ENCODE peak calls at places on chromosomes 16 and 17, in six cellular contexts. B is astrocyte, K is neural progenitor cell, S is A549, L is OCI-LY7, T is PC-9. E is an unnamed sample.

GRCh38 chr16:12323007-12323699 is 346.6 kb downstream of the SNX29 start:
- DNase-seq in B (no peak), K (peak), S (no peak), L (peak), T (no peak), E (no peak)

GRCh38 chr17:75011788-75012319 is 616 bp upstream of the MRPL58 start:
- DNase-seq in B (peak), K (peak), S (no peak), L (no peak), T (no peak), E (no peak)

GRCh38 chr16:75108792-75109731 is 7.5 kb downstream of the LDHD start:
- DNase-seq in B (peak), K (no peak), S (peak), L (peak), T (peak), E (peak)

GRCh38 chr17:5553479-5553878 is 30.8 kb downstream of the NLRP1 start:
- DNase-seq in B (no peak), K (no peak), S (no peak), L (no peak), T (no peak), E (no peak)

GRCh38 chr17:63405741-63406261 is 40.3 kb downstream of the CYB561 start:
- DNase-seq in B (peak), K (peak), S (peak), L (peak), T (no peak), E (peak)

GRCh38 chr17:43356999-43357398 is 41.8 kb upstream of the ARL4D start:
- DNase-seq in B (peak), K (no peak), S (peak), L (no peak), T (peak), E (no peak)

GRCh38 chr17:75410141-75410540 is 4.7 kb upstream of the GRB2 start:
- DNase-seq in B (no peak), K (no peak), S (no peak), L (no peak), T (no peak), E (no peak)

GRCh38 chr17:63347475-63347874 is 98.6 kb downstream of the CYB561 start:
- DNase-seq in B (no peak), K (no peak), S (no peak), L (no peak), T (no peak), E (no peak)

GRCh38 chr16:75042423-75043174 is 43.8 kb downstream of the ZNRF1 start:
- DNase-seq in B (no peak), K (no peak), S (no peak), L (no peak), T (no peak), E (no peak)

GRCh38 chr17:4895121-4895520 is 4.2 kb upstream of the C17orf107 start:
- DNase-seq in B (no peak), K (no peak), S (no peak), L (no peak), T (no peak), E (no peak)

GRCh38 chr16:53055603-53056527 is 1.1 kb downstream of the CHD9 start:
- DNase-seq in B (peak), K (peak), S (peak), L (peak), T (peak), E (peak)

GRCh38 chr17:72661093-72661944 is 431.2 kb downstream of the SLC39A11 start:
- DNase-seq in B (peak), K (no peak), S (no peak), L (no peak), T (peak), E (no peak)

GRCh38 chr17:64491034-64491860 is 5.6 kb downstream of the POLG2 start:
- DNase-seq in B (no peak), K (peak), S (no peak), L (peak), T (peak), E (peak)

GRCh38 chr17:12979826-12980500 is 37.9 kb downstream of the ELAC2 start:
- DNase-seq in B (peak), K (no peak), S (no peak), L (no peak), T (no peak), E (no peak)

GRCh38 chr17:12985431-12986285 is 32.2 kb downstream of the ELAC2 start:
- DNase-seq in B (peak), K (no peak), S (no peak), L (no peak), T (no peak), E (peak)

GRCh38 chr17:12982224-12982623 is 35.6 kb downstream of the ELAC2 start:
- DNase-seq in B (no peak), K (no peak), S (no peak), L (peak), T (no peak), E (no peak)

GRCh38 chr17:12987120-12987519 is 30.7 kb downstream of the ELAC2 start:
- DNase-seq in B (no peak), K (peak), S (no peak), L (no peak), T (no peak), E (peak)

GRCh38 chr17:12983986-12984932 is 33.6 kb downstream of the ELAC2 start:
- DNase-seq in B (peak), K (no peak), S (no peak), L (no peak), T (no peak), E (peak)
- H3K4me3 ChIP-seq in B (no peak), K (no peak), S (no peak), L (no peak), T (no peak), E (peak)

GRCh38 chr16:15948532-15949209 is 745 bp upstream of the ABCC1 start:
- DNase-seq in B (no peak), K (no peak), S (no peak), L (peak), T (no peak), E (peak)

GRCh38 chr16:15947983-15948509 is 1.4 kb upstream of the ABCC1 start:
- DNase-seq in B (no peak), K (no peak), S (no peak), L (no peak), T (no peak), E (no peak)

GRCh38 chr16:15942901-15943690 is 6.3 kb upstream of the ABCC1 start:
- DNase-seq in B (no peak), K (no peak), S (no peak), L (peak), T (no peak), E (peak)

GRCh38 chr16:15949210-15950166 is at the start of gene ABCC1:
- DNase-seq in B (no peak), K (peak), S (peak), L (peak), T (peak), E (peak)

GRCh38 chr16:15946257-15947044 is 3.0 kb upstream of the ABCC1 start:
- DNase-seq in B (peak), K (no peak), S (peak), L (no peak), T (no peak), E (no peak)
- H3K4me2 ChIP-seq in B (peak), K (no peak), S (peak), L (no peak), T (peak), E (no peak)

GRCh38 chr17:81129289-81129688 is 36.0 kb upstream of the PVALEF start:
- DNase-seq in B (no peak), K (peak), S (no peak), L (no peak), T (no peak), E (no peak)

GRCh38 chr17:81128338-81128737 is 37.0 kb upstream of the PVALEF start:
- DNase-seq in B (no peak), K (no peak), S (no peak), L (no peak), T (no peak), E (no peak)

GRCh38 chr17:81128774-81129173 is 36.5 kb upstream of the PVALEF start:
- DNase-seq in B (no peak), K (no peak), S (no peak), L (no peak), T (no peak), E (no peak)

GRCh38 chr17:81130385-81131288 is 34.7 kb upstream of the PVALEF start:
- DNase-seq in B (no peak), K (peak), S (no peak), L (no peak), T (no peak), E (no peak)

DNA sequence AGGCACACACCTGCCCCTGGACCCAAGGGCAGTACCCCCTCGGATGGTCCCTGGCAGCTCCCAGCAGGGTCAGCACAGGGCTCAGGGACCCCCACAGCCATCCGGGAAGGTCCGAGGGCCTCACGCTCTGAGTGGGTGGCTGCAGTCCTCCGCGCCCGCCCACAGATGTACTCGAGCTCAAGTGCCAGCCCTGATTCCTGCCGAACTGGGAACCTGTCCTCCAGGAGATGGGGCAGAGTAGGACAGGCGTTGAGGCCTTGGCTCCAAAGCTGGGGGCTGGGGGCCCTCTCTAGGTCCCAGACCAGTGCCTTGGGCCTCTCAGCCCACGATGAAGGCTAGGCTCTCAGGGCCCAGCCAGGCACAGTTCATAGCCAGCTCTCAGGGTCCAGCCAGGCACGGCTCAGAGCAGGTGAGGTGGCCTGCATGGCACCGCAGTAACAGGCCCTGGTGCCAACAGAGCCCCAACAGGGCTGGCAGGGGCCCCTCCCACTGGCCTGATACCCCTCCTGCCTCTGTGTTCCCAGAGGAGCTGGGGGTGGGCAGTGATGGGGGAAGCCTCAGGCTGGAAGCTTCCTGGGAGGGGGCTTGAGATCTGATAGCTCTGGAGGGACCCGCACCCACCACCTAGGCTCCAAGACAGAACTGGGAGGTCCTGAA is 35.5 kb upstream of the PVALEF start:
- DNase-seq in B (no peak), K (no peak), S (no peak), L (no peak), T (no peak), E (no peak)
- H3K4me3 ChIP-seq in B (no peak), K (no peak), S (no peak), L (no peak), T (no peak), E (no peak)

GRCh38 chr17:49958723-49959122 is 10.3 kb upstream of the DLX4 start:
- DNase-seq in B (no peak), K (no peak), S (no peak), L (no peak), T (no peak), E (no peak)

GRCh38 chr17:49952912-49953497 is 16.0 kb upstream of the DLX4 start:
- DNase-seq in B (no peak), K (no peak), S (no peak), L (no peak), T (no peak), E (no peak)

GRCh38 chr17:49952209-49952911 is 16.6 kb upstream of the DLX4 start:
- DNase-seq in B (peak), K (peak), S (peak), L (peak), T (peak), E (peak)

GRCh38 chr17:49957350-49957749 is 11.6 kb upstream of the DLX4 start:
- DNase-seq in B (no peak), K (no peak), S (no peak), L (no peak), T (no peak), E (no peak)

GRCh38 chr17:49955157-49955556 is 13.8 kb upstream of the DLX4 start:
- DNase-seq in B (no peak), K (no peak), S (no peak), L (no peak), T (peak), E (no peak)
- H3K4me2 ChIP-seq in B (no peak), K (no peak), S (no peak), L (no peak), T (no peak), E (no peak)

DNA sequence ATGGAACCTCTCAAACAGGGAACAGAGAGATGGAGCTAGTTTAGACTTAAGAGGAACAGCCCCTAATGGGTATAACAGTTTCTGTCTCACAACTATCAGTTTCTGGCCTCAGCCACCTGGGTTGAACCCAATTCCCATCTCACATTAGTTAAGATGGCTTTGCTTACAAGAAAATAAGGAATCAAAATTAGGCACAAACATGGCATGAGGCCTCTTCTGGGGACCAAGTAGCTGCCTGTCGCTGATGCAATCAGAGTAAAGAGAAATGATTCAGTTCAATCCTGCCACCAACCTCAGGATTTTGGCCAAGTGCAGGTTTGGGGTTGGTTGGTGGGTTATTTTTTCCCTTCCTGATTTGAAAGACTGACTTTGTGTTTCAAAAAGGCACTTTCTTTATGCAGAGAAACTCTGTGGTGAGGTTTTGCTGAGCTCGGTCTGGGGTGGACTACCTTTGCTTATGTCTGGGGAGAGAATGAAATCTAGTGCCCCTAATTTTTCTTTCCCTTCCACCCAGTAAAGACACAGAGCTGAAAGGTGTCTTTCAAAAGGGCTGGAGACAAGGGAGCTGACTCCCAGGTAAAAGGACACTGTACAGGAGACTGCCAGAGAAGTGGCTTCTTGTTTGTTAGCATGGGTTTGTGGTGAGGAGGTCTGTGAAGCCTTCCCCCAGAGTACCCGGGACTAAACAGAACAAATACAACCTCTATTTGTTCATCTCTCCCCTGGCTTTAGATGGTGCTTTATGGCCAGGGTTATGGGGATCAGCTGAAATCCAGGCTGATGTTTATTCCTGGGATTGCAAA is 44.8 kb upstream of the NFAT5 start:
- DNase-seq in B (no peak), K (no peak), S (no peak), L (no peak), T (no peak), E (peak)
- H3K4me3 ChIP-seq in B (no peak), K (no peak), S (no peak), L (no peak), T (no peak), E (no peak)

GRCh38 chr16:66459878-66460277 is 32.8 kb downstream of the BEAN1 start:
- DNase-seq in B (peak), K (peak), S (no peak), L (no peak), T (no peak), E (no peak)
- H3K4me2 ChIP-seq in B (no peak), K (peak), S (no peak), L (no peak), T (no peak), E (no peak)

DNA sequence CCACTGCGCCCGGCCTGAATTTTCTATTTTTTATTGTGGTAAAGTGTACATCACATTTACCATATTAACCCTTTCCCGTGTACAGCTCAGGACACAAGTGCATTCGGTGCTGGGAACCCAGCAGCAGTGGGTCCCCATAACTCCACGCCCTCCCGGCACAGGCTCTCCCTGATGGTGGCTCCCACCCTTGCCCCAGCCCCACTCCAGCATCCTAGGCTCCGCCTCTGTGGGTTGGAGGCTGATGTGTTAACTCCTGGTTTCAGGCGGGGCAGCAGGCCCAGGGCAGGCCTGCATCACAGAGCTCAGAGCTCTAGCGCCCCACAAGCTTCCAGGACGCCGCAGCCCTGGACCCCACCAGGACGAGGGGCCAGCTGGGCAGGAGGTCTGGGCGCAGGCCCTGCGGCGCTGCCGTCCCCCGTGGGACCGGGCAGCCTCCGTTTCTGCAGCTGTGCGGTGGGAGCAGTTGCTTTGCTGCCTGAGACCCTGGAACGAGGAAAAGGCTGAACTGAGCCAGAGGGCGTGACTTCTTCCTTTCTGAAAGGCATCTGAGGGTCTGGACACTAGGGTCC is 19.6 kb downstream of the ZFPM1 start:
- DNase-seq in B (no peak), K (no peak), S (no peak), L (no peak), T (no peak), E (no peak)
- H3K4me3 ChIP-seq in B (no peak), K (no peak), S (no peak), L (no peak), T (no peak), E (no peak)

E was measured in Karpas-422.